ENCODE peak calls at places on chromosomes 7 and 10, in four cellular contexts. I is K562, M is SK-N-SH, N is HepG2. D is an unnamed sample.

GRCh38 chr7:34991938-34992840 is 45.1 kb downstream of the DPY19L1 start:
- DNase-seq in I (no peak), M (no peak), N (no peak), D (no peak)

GRCh38 chr7:86190347-86190746 is 453.4 kb upstream of the GRM3 start:
- DNase-seq in I (no peak), M (no peak), N (no peak), D (no peak)

GRCh38 chr7:141974831-141975230 is 1.3 kb upstream of the TAS2R38 start:
- DNase-seq in I (no peak), M (no peak), N (peak), D (no peak)

GRCh38 chr7:151008511-151009323 is 15.6 kb downstream of the ATG9B start:
- DNase-seq in I (peak), M (peak), N (peak), D (peak)

GRCh38 chr10:2688958-2689357 is 378.4 kb upstream of the PFKP start:
- DNase-seq in I (no peak), M (no peak), N (no peak), D (no peak)

GRCh38 chr7:81284576-81284975 is 365.7 kb upstream of the SEMA3C start:
- DNase-seq in I (no peak), M (no peak), N (no peak), D (no peak)

GRCh38 chr10:72340510-72340895 is 14.2 kb downstream of the DNAJB12 start:
- DNase-seq in I (peak), M (peak), N (no peak), D (peak)

GRCh38 chr10:78489034-78489433 is 455.4 kb downstream of the RPS24 start:
- DNase-seq in I (no peak), M (no peak), N (no peak), D (no peak)

GRCh38 chr10:124325998-124326636 is 92.6 kb downstream of the OAT start:
- DNase-seq in I (no peak), M (no peak), N (no peak), D (no peak)

GRCh38 chr7:69903410-69903809 is 305.1 kb downstream of the AUTS2 start:
- DNase-seq in I (no peak), M (no peak), N (no peak), D (no peak)

GRCh38 chr10:71161429-71161828 is 50.9 kb upstream of the UNC5B start:
- DNase-seq in I (no peak), M (no peak), N (no peak), D (no peak)

GRCh38 chr10:80322711-80323110 is 33.3 kb upstream of the MAT1A start:
- DNase-seq in I (no peak), M (no peak), N (no peak), D (no peak)

GRCh38 chr7:75064291-75064690 is 9.3 kb downstream of the RCC1L start:
- DNase-seq in I (no peak), M (no peak), N (no peak), D (no peak)
- TF ChIP-seq FOXM1 in I (no peak), M (no peak), N (no peak), D (no peak)

DNA sequence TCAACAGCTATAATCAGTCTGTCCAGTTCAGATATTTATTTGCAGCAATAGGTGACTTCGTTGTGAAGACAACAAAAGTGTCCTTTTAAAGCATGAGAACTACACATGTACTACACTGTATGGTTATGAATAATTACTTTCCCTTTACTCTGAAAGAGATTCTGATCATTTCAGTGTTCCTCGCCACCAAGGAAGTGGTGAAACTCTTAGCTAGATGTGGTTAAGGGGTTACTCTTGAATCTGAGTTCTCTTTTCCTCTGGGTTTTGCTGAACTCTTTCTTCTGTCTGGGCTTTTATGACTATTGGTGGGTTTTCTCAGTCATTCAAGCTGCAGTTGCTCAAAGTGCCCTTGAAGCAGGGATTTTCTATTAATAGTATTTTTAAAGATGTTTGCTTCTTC is 127.9 kb upstream of the SEM1 start:
- DNase-seq in I (no peak), M (no peak), N (no peak), D (no peak)
- TF ChIP-seq FOXM1 in I (no peak), M (no peak), N (no peak), D (no peak)

DNA sequence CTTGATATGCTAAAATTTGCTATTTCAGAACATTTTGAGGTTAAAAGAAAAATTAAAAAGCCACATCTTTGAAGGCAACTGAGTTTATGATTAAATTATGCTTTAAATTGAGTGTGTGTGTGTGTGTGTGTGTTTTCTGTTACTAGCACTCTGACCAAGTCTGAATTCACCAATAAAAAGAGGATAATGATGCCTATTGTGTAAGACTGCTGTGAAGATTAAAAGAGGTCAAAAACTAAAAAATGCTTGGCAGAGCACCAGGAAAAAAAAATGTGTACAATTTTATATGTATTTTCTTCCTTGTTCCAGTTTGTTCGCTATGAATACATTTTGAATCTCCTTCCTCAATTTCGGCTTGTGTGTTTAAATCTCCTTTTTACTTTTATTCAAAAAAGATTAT is 316.6 kb upstream of the MAGI2 start:
- DNase-seq in I (no peak), M (no peak), N (no peak), D (no peak)
- TF ChIP-seq FOXM1 in I (no peak), M (no peak), N (no peak), D (no peak)

GRCh38 chr10:60280475-60280874 is 109.2 kb downstream of the ANK3 start:
- DNase-seq in I (no peak), M (no peak), N (no peak), D (no peak)
- TF ChIP-seq FOXM1 in I (no peak), M (no peak), N (no peak), D (no peak)

D was measured in HEK293T.